ENCODE peak calls at places on chromosomes 2 and 18, in seven cellular contexts. G is Karpas-422, H is heart right ventricle, A is cardiac fibroblast, O is endothelial cell of umbilical vein, N is aorta, Q is prostate gland. V is an unnamed sample.

GRCh38 chr18:58593930-58594329 is 35.0 kb downstream of the ALPK2 start:
- DNase-seq in G (no peak), H (peak; percentile 29), A (peak; percentile 33), O (no peak), N (no peak), Q (no peak), V (no peak)

GRCh38 chr2:37766087-37766486 is 94.6 kb upstream of the CDC42EP3 start:
- DNase-seq in G (no peak), H (no peak), A (peak; percentile 31), O (peak; percentile 40), N (no peak), Q (no peak), V (no peak)

GRCh38 chr2:208295834-208296233 is 29.8 kb downstream of the PIKFYVE start:
- DNase-seq in G (no peak), H (no peak), A (no peak), O (no peak), N (no peak), Q (no peak), V (no peak)

GRCh38 chr2:205934443-205934842 is 151.5 kb downstream of the INO80D start:
- DNase-seq in G (no peak), H (no peak), A (peak; percentile 19), O (no peak), N (no peak), Q (no peak), V (no peak)

GRCh38 chr2:203330434-203330833 is 2.2 kb downstream of the ABI2 start:
- DNase-seq in G (peak; percentile 48), H (no peak), A (peak; percentile 57), O (no peak), N (no peak), Q (no peak), V (no peak)

GRCh38 chr2:217366996-217367395 is 507.1 kb upstream of the TNP1 start:
- DNase-seq in G (no peak), H (no peak), A (no peak), O (no peak), N (no peak), Q (no peak), V (no peak)

GRCh38 chr2:143730155-143730949 is 601.1 kb downstream of the ARHGAP15 start:
- DNase-seq in G (no peak), H (no peak), A (peak; percentile 67), O (no peak), N (no peak), Q (no peak), V (no peak)

GRCh38 chr18:28514699-28515098 is 337.8 kb upstream of the CDH2 start:
- DNase-seq in G (no peak), H (no peak), A (no peak), O (no peak), N (no peak), Q (no peak), V (no peak)

GRCh38 chr2:174333502-174334277 is 1.1 kb upstream of the SP9 start:
- DNase-seq in G (no peak), H (no peak), A (no peak), O (no peak), N (no peak), Q (no peak), V (no peak)

GRCh38 chr2:19677215-19677777 is 224.5 kb downstream of the TTC32 start:
- DNase-seq in G (no peak), H (no peak), A (no peak), O (no peak), N (no peak), Q (no peak), V (no peak)

GRCh38 chr2:75021672-75022071 is 63.2 kb downstream of the POLE4 start:
- DNase-seq in G (no peak), H (no peak), A (peak; percentile 51), O (no peak), N (no peak), Q (no peak), V (no peak)

GRCh38 chr2:137435176-137435575 is 529.1 kb upstream of the HNMT start:
- DNase-seq in G (no peak), H (no peak), A (peak; percentile 16), O (no peak), N (no peak), Q (no peak), V (no peak)

GRCh38 chr2:200104015-200104414 is 148.6 kb downstream of the MAIP1 start:
- DNase-seq in G (no peak), H (no peak), A (peak; percentile 49), O (no peak), N (no peak), Q (no peak), V (no peak)

GRCh38 chr2:64749446-64749845 is 95.7 kb upstream of the SERTAD2 start:
- DNase-seq in G (peak; percentile 78), H (no peak), A (peak; percentile 8), O (peak; percentile 23), N (no peak), Q (no peak), V (no peak)
- H3K4me3 ChIP-seq in G (peak overlapping the region; percentile 69), H (peak overlapping the region; percentile 79), A (peak overlapping the region; percentile 74), O (peak overlapping the region; percentile 74), N (peak overlapping the region; percentile 87), Q (peak overlapping the region; percentile 74), V (peak overlapping the region; percentile 79)

GRCh38 chr18:51171625-51172024 is 25.9 kb downstream of the MEX3C start:
- DNase-seq in G (no peak), H (no peak), A (no peak), O (no peak), N (no peak), Q (no peak), V (no peak)
- H3K4me3 ChIP-seq in G (no peak overlapping the region), H (no peak overlapping the region), A (no peak overlapping the region), O (no peak overlapping the region), N (no peak overlapping the region), Q (no peak overlapping the region), V (no peak overlapping the region)

GRCh38 chr18:57435851-57436192 is 648 bp downstream of the ONECUT2 start:
- DNase-seq in G (no peak), H (no peak), A (no peak), O (no peak), N (no peak), Q (no peak), V (no peak)
- H3K4me3 ChIP-seq in G (no peak overlapping the region), H (no peak overlapping the region), A (no peak overlapping the region), O (no peak overlapping the region), N (peak overlapping the region; percentile 37), Q (peak overlapping the region; percentile 14), V (no peak overlapping the region)

DNA sequence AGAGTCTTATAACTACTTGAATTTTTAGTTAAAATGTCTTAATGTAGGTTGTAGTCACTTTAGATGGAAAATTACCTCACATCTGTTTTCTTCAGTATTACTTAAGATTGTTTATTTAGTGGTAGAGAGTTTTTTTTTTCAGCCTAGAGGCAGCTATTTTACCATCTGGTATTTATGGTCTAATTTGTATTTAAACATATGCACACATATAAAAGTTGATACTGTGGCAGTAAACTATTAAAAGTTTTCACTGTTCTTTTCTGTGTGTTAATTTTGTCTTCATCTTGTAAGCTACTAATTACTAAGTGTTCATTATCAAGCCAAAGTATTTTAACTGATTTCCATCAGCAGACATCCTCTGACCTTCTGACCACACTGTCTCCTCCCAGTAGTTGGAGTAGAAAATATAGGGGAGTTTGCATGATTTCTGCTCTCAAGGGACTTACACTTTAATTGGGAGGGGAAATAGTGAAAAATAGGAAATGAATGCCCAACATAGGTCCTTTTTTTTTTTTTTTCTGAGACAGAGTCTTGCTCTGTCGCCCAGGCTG is 4.3 kb downstream of the PMAIP1 start:
- DNase-seq in G (peak; percentile 69), H (no peak), A (peak; percentile 37), O (no peak), N (no peak), Q (no peak), V (no peak)
- H3K4me3 ChIP-seq in G (peak overlapping the region; percentile 29), H (no peak overlapping the region), A (no peak overlapping the region), O (no peak overlapping the region), N (no peak overlapping the region), Q (no peak overlapping the region), V (no peak overlapping the region)

GRCh38 chr18:77248873-77249582 is 620 bp upstream of the GALR1 start:
- DNase-seq in G (no peak), H (no peak), A (peak; percentile 19), O (no peak), N (no peak), Q (no peak), V (no peak)

GRCh38 chr18:77251730-77252050 is 2.0 kb downstream of the GALR1 start:
- DNase-seq in G (no peak), H (no peak), A (no peak), O (no peak), N (no peak), Q (no peak), V (no peak)

GRCh38 chr18:77250501-77250925 is 865 bp downstream of the GALR1 start:
- DNase-seq in G (no peak), H (no peak), A (no peak), O (no peak), N (no peak), Q (no peak), V (no peak)

GRCh38 chr18:77250926-77251729 is 1.5 kb downstream of the GALR1 start:
- DNase-seq in G (no peak), H (no peak), A (no peak), O (no peak), N (no peak), Q (no peak), V (no peak)

DNA sequence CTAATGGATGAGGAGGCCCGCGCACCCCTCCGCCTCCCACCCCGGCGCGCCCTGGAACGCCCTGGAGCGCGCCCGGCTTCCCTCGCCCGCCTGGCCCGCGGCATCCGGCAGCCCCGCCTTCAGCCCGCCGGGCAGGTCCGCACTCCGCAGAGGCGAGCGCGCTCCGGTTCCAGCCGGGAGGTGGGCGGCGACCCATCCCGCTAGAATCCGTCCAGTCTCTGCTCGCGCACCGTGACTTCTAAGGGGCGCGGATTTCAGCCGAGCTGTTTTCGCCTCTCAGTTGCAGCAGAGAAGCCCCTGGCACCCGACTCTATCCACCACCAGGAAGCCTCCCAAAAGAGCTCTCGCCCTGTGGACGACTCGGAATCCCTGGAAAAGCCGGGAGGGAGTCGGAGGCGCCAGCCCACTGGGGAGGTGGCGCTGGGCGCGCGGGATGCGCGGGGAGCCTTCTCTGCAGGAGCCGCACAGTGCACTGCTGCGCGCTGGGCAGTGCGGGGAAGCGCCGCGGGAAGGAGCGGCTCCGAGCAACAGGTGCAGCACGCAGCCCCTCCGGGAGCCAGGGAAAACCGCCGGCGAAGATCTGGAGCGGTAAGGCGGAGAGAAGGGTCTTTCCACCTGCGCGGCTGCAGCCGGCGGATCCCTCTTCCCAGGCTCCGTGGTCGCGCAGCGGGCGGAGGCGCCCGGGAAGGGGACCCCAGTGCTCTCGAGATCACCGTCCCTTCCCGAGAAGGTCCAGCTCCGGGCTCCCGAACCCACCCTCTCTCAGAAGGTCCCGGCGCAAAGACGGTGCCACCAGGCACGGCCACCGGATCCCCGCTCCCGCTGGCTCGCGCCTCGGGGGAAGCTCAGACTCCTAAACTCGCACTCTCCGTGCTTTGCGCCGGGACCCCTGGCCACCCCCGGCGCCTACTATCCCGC is at the start of gene GALR1:
- DNase-seq in G (no peak), H (no peak), A (peak; percentile 7), O (no peak), N (no peak), Q (no peak), V (no peak)
- H3K4me3 ChIP-seq in G (no peak within 1 kb of the TSS), H (peak within 1 kb of the TSS; percentile 40), A (peak within 1 kb of the TSS; percentile 43), O (no peak within 1 kb of the TSS), N (no peak within 1 kb of the TSS), Q (peak within 1 kb of the TSS; percentile 10), V (peak within 1 kb of the TSS; percentile 18)

V was measured in heart left ventricle.